ENCODE peak calls at places on chromosome 17, in four cellular contexts. K, O, Q and U are unnamed samples.
A peak's percentile ranks its signal among the peaks of the same experiment; 100 is the strongest.

GRCh38 chr17:32356378-32356743 is 6.4 kb downstream of the ZNF207 start:
- DNase-seq in K (no peak), O (no peak), Q (no peak), U (no peak)

GRCh38 chr17:55152236-55152635 is 112.5 kb upstream of the HLF start:
- DNase-seq in K (no peak), O (no peak), Q (no peak), U (no peak)

GRCh38 chr17:55133583-55133982 is 131.2 kb upstream of the HLF start:
- DNase-seq in K (no peak), O (no peak), Q (no peak), U (no peak)

GRCh38 chr17:7408341-7408740 is 696 bp downstream of the NLGN2 start:
- DNase-seq in K (no peak), O (no peak), Q (no peak), U (no peak)

GRCh38 chr17:63442549-63443035 is 3.5 kb downstream of the CYB561 start:
- DNase-seq in K (no peak), O (no peak), Q (peak; percentile 92), U (no peak)

GRCh38 chr17:67063146-67063545 is 18.8 kb downstream of the CACNG1 start:
- DNase-seq in K (no peak), O (no peak), Q (no peak), U (no peak)

GRCh38 chr17:75404739-75405364 is 626 bp downstream of the GRB2 start:
- DNase-seq in K (no peak), O (no peak), Q (peak; percentile 67), U (peak; percentile 60)

GRCh38 chr17:76193616-76194015 is 46.7 kb downstream of the RNF157 start:
- DNase-seq in K (no peak), O (no peak), Q (peak; percentile 81), U (peak; percentile 40)

GRCh38 chr17:41773190-41773588 is 13.3 kb downstream of the JUP start:
- DNase-seq in K (no peak), O (peak; percentile 79), Q (peak; percentile 71), U (peak; percentile 47)

GRCh38 chr17:39018267-39019134 is 51.3 kb upstream of the FBXO47 start:
- DNase-seq in K (peak; percentile 28), O (no peak), Q (no peak), U (no peak)

GRCh38 chr17:82808006-82808405 is 31.8 kb downstream of the ZNF750 start:
- DNase-seq in K (no peak), O (no peak), Q (no peak), U (no peak)

GRCh38 chr17:27295945-27296344 is 2.0 kb downstream of the WSB1 start:
- DNase-seq in K (no peak), O (no peak), Q (no peak), U (no peak)

GRCh38 chr17:74923538-74924249 is 379 bp upstream of the OTOP2 start:
- DNase-seq in K (no peak), O (no peak), Q (peak; percentile 98), U (peak; percentile 95)

GRCh38 chr17:66191607-66192377 is at the start of gene CEP112:
- DNase-seq in K (no peak), O (peak; percentile 79), Q (peak; percentile 97), U (peak; percentile 94)

GRCh38 chr17:43745541-43745940 is 13.1 kb downstream of the SOST start:
- DNase-seq in K (no peak), O (no peak), Q (no peak), U (no peak)

GRCh38 chr17:17379197-17379991 is 76.2 kb downstream of the NT5M start:
- DNase-seq in K (no peak), O (peak; percentile 93), Q (no peak), U (no peak)

GRCh38 chr17:48721009-48721402 is 1.3 kb downstream of the PRAC1 start:
- DNase-seq in K (no peak), O (no peak), Q (no peak), U (no peak)

GRCh38 chr17:4802228-4802627 is at the start of gene C17orf114:
- DNase-seq in K (no peak), O (no peak), Q (no peak), U (no peak)

GRCh38 chr17:15957206-15957605 is 12.3 kb downstream of the ADORA2B start:
- DNase-seq in K (no peak), O (no peak), Q (no peak), U (no peak)

GRCh38 chr17:7289256-7290032 is 5.0 kb downstream of the YBX2 start:
- DNase-seq in K (no peak), O (no peak), Q (peak; percentile 29), U (no peak)

GRCh38 chr17:77390870-77391269 is 250.1 kb downstream of the SEC14L1 start:
- DNase-seq in K (no peak), O (no peak), Q (no peak), U (no peak)

GRCh38 chr17:77393274-77393600 is 252.5 kb downstream of the SEC14L1 start:
- DNase-seq in K (no peak), O (no peak), Q (no peak), U (no peak)

GRCh38 chr17:77391668-77392375 is 251.1 kb downstream of the SEC14L1 start:
- DNase-seq in K (no peak), O (no peak), Q (no peak), U (no peak)

GRCh38 chr17:77393867-77394539 is 253.2 kb downstream of the SEC14L1 start:
- DNase-seq in K (no peak), O (no peak), Q (no peak), U (no peak)

GRCh38 chr17:77392376-77393273 is 251.9 kb downstream of the SEC14L1 start:
- DNase-seq in K (no peak), O (peak; percentile 97), Q (peak; percentile 77), U (no peak)
- TF ChIP-seq FOXM1 in K (no peak), O (no peak), Q (no peak), U (no peak)

DNA sequence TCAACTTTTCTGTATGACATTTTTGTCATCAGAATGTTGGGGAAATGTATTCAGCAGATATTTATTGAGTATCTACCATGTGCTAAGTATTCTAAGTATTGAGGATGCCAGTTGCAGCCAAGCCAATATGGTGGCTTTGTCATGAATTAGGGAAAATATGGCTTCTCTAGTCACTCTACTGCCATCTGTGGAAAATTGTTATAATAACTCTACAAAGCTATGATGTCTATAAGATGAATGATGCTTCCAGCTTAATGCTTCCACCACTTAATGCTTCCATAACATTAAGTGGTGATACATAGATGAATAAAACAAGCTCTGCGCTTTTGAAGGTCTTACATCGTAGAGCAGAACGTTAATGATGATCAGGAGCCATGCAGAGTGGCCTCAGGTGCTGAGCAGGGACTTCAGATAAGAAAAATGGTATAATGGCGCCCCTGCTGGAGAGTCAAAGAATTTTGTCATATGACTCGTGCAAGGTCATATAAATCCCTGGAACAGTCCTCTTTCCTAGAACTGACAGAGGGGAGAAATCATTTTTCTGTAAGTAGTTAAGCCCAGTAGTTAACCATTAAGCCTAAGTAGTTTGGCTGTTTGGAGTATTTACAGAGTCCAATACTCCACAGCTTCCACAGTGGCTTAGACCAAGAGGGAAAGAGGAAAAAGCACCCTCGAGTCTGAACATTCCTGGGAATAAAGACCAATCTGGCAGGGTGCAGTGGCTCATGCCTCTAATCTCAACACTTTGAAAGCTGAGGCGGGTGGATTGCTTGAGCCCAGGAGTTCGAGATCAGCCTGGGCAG is 2.7 kb upstream of the TMIGD1 start:
- DNase-seq in K (no peak), O (peak; percentile 95), Q (peak; percentile 43), U (peak; percentile 49)
- TF ChIP-seq FOXM1 in K (no peak), O (no peak), Q (no peak), U (no peak)

DNA sequence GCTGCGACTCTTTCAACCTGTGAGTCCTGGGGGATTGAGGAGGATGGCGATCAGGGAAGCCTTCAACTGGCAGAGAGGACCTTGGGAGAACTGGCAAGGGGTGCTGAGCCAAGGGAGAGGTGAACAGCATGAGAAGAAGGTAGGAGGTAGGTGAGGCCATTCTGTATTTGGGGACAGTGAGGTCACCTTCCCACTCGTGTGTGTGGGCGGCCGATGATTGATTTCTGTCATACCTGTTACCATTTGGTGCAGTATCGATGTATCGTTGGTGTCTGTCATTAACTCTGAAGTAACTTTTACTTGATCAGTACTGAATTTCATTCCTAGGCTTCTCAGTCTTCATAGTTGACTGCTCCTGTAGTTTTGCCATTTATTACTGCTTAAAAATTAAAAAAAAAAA is 3.8 kb downstream of the ARSG start:
- DNase-seq in K (no peak), O (no peak), Q (no peak), U (no peak)
- TF ChIP-seq FOXM1 in K (no peak), O (no peak), Q (no peak), U (no peak)

DNA sequence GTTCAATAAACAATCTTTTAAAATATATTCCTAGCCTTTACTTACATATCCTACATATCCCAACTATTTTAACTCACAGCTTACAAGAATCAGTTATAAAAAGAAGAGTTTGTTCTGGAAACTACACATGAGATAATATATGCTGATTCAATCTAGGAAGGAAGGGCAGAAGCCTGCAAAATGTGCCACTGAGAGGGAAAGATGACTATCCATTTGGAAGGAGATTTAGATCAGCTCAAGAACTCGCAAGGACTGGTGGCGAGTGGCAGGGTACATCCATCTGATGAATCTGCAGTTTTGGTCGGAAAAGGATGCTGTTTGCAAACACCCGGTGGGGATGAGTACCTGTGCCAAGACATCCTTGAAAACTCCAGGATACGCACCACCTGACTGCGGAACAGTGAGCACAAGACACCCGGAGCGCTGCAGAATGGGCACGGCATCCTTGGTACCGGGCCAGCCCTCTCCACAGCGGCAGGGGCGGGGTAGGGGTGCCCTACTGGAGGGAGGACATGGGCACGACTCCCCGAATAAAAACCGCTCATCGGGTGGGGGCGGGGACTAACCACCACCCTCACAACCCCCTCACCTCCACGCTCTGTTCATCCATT is 723 bp downstream of the TRIM37 start:
- DNase-seq in K (no peak), O (peak; percentile 34), Q (peak; percentile 84), U (peak; percentile 13)
- TF ChIP-seq FOXM1 in K (no peak), O (no peak), Q (no peak), U (no peak)

GRCh38 chr17:64662774-64663367 is 764 bp upstream of the SMURF2 start:
- DNase-seq in K (no peak), O (no peak), Q (no peak), U (no peak)

GRCh38 chr17:64661731-64661980 is 451 bp downstream of the SMURF2 start:
- DNase-seq in K (no peak), O (no peak), Q (no peak), U (no peak)

GRCh38 chr17:64658931-64659330 is 3.2 kb downstream of the SMURF2 start:
- DNase-seq in K (no peak), O (no peak), Q (no peak), U (no peak)

GRCh38 chr17:64657610-64658125 is 4.4 kb downstream of the SMURF2 start:
- DNase-seq in K (no peak), O (no peak), Q (no peak), U (no peak)

DNA sequence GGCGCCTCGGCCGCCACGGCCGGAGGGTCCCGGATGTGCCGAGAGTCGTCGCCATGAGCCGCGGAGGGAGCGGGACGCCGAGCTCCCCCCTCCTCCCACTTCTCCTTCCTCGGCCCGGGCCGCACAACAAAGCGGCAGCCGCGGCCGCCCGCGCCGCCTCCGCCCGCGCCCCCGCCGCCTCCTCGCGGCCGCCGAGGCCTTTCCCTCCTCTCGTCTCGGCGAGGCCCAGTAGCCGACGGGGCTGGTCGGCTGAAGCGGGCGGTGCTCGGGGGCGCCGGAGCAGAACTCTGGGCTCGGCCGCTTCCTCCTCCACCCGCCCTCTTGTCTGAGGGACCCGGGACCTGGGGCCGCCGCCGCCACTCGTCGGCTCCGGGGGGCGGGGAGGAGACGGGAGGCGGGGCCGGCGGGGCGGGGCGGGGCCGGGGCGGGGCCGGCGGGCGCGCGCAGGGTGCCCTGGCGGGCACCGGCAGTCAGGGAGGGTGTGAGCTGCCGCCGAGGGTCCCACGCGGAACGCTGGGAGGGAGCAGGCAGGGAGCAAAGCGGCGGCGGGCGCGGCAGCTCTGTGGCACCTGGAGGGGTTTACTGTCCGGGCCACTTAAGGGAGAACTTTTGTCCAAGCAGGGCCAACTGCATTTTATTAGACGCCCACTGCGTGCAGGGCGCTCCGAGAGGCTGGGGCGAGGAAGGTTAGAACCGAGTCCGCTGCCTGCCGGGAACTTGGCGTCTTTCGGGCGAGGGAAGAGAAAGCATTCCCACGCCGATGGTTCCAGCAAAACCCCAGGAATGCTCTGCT is at the start of gene SMURF2:
- DNase-seq in K (no peak), O (peak; percentile 56), Q (peak; percentile 100), U (peak; percentile 83)
- TF ChIP-seq FOXM1 in K (no peak), O (no peak), Q (no peak), U (peak; percentile 73)